ENCODE peak calls at places on chromosomes 4 and X, in four cellular contexts. D is NCI-H82, K is HT-29, L is pulmonary artery endothelial cell. A is an unnamed sample.

GRCh38 chr4:101356928-101357327 is 9.6 kb upstream of the PPP3CA start:
- DNase-seq in D (peak), K (peak), L (peak), A (peak)

GRCh38 chr4:74661427-74662171 is 132.7 kb downstream of the BTC start:
- DNase-seq in D (no peak), K (peak), L (no peak), A (no peak)

GRCh38 chr4:170025523-170026252 is 507 bp downstream of the MFAP3L start:
- DNase-seq in D (peak), K (no peak), L (no peak), A (peak)

GRCh38 chr4:152983774-152984411 is 47.8 kb downstream of the FHDC1 start:
- DNase-seq in D (no peak), K (no peak), L (no peak), A (no peak)

GRCh38 chr4:139514382-139515059 is 41.5 kb downstream of the SETD7 start:
- DNase-seq in D (no peak), K (no peak), L (no peak), A (no peak)

GRCh38 chr4:17218801-17219200 is 293.1 kb downstream of the QDPR start:
- DNase-seq in D (no peak), K (no peak), L (no peak), A (no peak)

GRCh38 chrX:80812176-80812575 is 2.5 kb upstream of the BRWD3 start:
- DNase-seq in D (peak), K (peak), L (no peak), A (peak)

GRCh38 chr4:108834167-108834566 is 71.3 kb upstream of the ETNPPL start:
- DNase-seq in D (no peak), K (no peak), L (no peak), A (no peak)

GRCh38 chr4:183905593-183906485 is 732 bp downstream of the STOX2 start:
- DNase-seq in D (peak), K (no peak), L (no peak), A (peak)

GRCh38 chr4:150588341-150588740 is 6.4 kb downstream of the MAB21L2 start:
- DNase-seq in D (peak), K (no peak), L (no peak), A (no peak)

GRCh38 chrX:115226929-115227328 is 7.0 kb downstream of the LRCH2 start:
- DNase-seq in D (peak), K (peak), L (no peak), A (no peak)

GRCh38 chr4:74016068-74016467 is 17.6 kb upstream of the CXCL5 start:
- DNase-seq in D (no peak), K (no peak), L (no peak), A (no peak)

GRCh38 chrX:49053223-49054072 is 5.4 kb upstream of the CCDC120 start:
- DNase-seq in D (peak), K (no peak), L (no peak), A (no peak)

A was measured in dermis microvascular lymphatic vessel endothelial cell.